ENCODE peak calls at places on chromosomes 7 and 10, in four cellular contexts. C is heart right ventricle, O is colonic mucosa, Y is stomach. V is an unnamed sample.

GRCh38 chr10:335151-335800 is 200.0 kb downstream of the ZMYND11 start:
- DNase-seq in C (no peak), O (no peak), Y (no peak), V (peak; percentile 28)

GRCh38 chr7:154906201-154906600 is 96.7 kb downstream of the PAXIP1 start:
- DNase-seq in C (no peak), O (no peak), Y (no peak), V (no peak)

GRCh38 chr7:134613623-134614347 is 32.9 kb upstream of the BPGM start:
- DNase-seq in C (peak; percentile 38), O (no peak), Y (no peak), V (no peak)

GRCh38 chr10:13349776-13350274 is 1.7 kb upstream of the SEPHS1 start:
- DNase-seq in C (peak; percentile 47), O (peak; percentile 79), Y (peak; percentile 37), V (peak; percentile 42)

GRCh38 chr7:2381881-2382509 is 21.4 kb upstream of the CHST12 start:
- DNase-seq in C (no peak), O (no peak), Y (no peak), V (no peak)

GRCh38 chr7:51249187-51249945 is 67.2 kb downstream of the COBL start:
- DNase-seq in C (no peak), O (no peak), Y (no peak), V (no peak)

GRCh38 chr10:131833446-131834080 is 67.2 kb upstream of the PPP2R2D start:
- DNase-seq in C (no peak), O (no peak), Y (no peak), V (no peak)

GRCh38 chr10:21926949-21927348 is 76.6 kb downstream of the DNAJC1 start:
- DNase-seq in C (no peak), O (no peak), Y (no peak), V (no peak)

GRCh38 chr10:73774637-73775036 is 7.2 kb upstream of the CHCHD1 start:
- DNase-seq in C (no peak), O (no peak), Y (no peak), V (no peak)

GRCh38 chr10:49616421-49617230 is 2.8 kb downstream of the CHAT start:
- DNase-seq in C (no peak), O (no peak), Y (no peak), V (no peak)

GRCh38 chr7:38373155-38373554 is 99.7 kb upstream of the TARP start:
- DNase-seq in C (no peak), O (no peak), Y (no peak), V (no peak)

GRCh38 chr7:130277763-130278643 is 11.3 kb downstream of the CPA2 start:
- DNase-seq in C (peak; percentile 65), O (peak; percentile 42), Y (peak; percentile 49), V (no peak)

GRCh38 chr10:101053516-101053915 is 8.3 kb upstream of the KAZALD1 start:
- DNase-seq in C (no peak), O (no peak), Y (no peak), V (no peak)

GRCh38 chr7:137146552-137146961 is 197.0 kb downstream of the PTN start:
- DNase-seq in C (no peak), O (no peak), Y (no peak), V (no peak)

GRCh38 chr10:64112697-64113367 is 591.6 kb downstream of the REEP3 start:
- DNase-seq in C (no peak), O (no peak), Y (no peak), V (no peak)

GRCh38 chr7:19932549-19933249 is 159.3 kb upstream of the TMEM196 start:
- DNase-seq in C (no peak), O (no peak), Y (no peak), V (no peak)

GRCh38 chr7:155204744-155205367 is 92.8 kb upstream of the INSIG1 start:
- DNase-seq in C (no peak), O (no peak), Y (no peak), V (no peak)

GRCh38 chr10:43229208-43230061 is 37.4 kb downstream of the RASGEF1A start:
- DNase-seq in C (no peak), O (no peak), Y (no peak), V (peak; percentile 51)

GRCh38 chr10:12854988-12855387 is 146.5 kb downstream of the CCDC3 start:
- DNase-seq in C (no peak), O (no peak), Y (no peak), V (no peak)

GRCh38 chr10:11745045-11745444 is 2.9 kb downstream of the ECHDC3 start:
- DNase-seq in C (no peak), O (no peak), Y (no peak), V (no peak)

GRCh38 chr7:158479021-158479679 is 108.5 kb downstream of the PTPRN2 start:
- DNase-seq in C (no peak), O (no peak), Y (no peak), V (no peak)

GRCh38 chr7:151759591-151760042 is 117.3 kb downstream of the PRKAG2 start:
- DNase-seq in C (peak; percentile 60), O (peak; percentile 66), Y (peak; percentile 65), V (peak; percentile 70)

GRCh38 chr10:103554488-103555320 is 61.2 kb downstream of the NEURL1 start:
- DNase-seq in C (peak; percentile 33), O (peak; percentile 73), Y (peak; percentile 31), V (peak; percentile 60)

GRCh38 chr10:72340510-72340895 is 14.2 kb downstream of the DNAJB12 start:
- DNase-seq in C (peak; percentile 56), O (peak; percentile 72), Y (peak; percentile 75), V (no peak)

GRCh38 chr10:104028146-104028545 is 57.5 kb downstream of the COL17A1 start:
- DNase-seq in C (peak; percentile 41), O (no peak), Y (no peak), V (no peak)

GRCh38 chr10:90245623-90246022 is 544.2 kb downstream of the KIF20B start:
- DNase-seq in C (no peak), O (no peak), Y (no peak), V (no peak)

GRCh38 chr10:5935628-5936027 is 41.7 kb downstream of the IL15RA start:
- DNase-seq in C (no peak), O (no peak), Y (no peak), V (no peak)

GRCh38 chr10:72688208-72688651 is 3.7 kb upstream of the MCU start:
- DNase-seq in C (no peak), O (peak; percentile 46), Y (no peak), V (no peak)

DNA sequence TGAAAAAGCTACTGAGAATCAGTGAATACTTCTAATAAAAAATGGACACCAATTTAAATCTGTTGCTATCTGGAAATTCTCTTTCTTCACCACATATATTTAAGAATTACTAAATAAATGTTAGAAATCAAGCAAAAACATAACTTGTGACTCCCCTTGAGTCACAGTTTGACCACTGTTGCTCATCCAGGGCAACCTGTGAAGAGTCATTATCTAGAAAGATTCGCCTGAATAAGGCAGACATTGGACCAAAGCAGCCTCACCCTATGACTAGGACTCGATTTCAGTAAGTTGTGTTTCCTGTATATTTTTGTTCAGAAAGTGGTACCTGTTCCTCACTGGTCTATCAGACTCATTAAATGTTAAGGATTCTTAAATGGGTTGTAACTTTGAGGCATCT is 572.4 kb downstream of the ATRNL1 start:
- DNase-seq in C (no peak), O (no peak), Y (no peak), V (no peak)
- H3K27ac ChIP-seq in C (no peak overlapping the region), O (no peak overlapping the region), Y (no peak overlapping the region), V (no peak overlapping the region)

DNA sequence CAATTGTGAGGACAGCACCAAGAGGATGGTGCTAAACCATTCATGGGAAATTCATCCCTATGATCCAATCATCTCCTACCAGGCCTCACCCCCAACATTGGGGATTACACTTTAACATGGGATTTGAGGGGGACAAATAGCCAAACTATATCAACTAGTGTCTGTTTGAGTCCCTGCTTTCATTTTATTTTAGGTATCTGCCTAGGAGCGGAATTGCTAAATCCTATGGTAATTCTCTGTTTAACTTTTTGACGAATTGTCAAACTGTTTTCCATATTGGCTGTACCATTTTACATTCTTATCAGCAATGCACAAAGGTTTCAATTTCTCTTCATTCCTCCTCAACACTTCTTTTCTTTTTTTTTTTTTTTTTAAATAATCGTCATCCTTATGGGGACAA is 318.4 kb upstream of the NRP1 start:
- DNase-seq in C (no peak), O (no peak), Y (no peak), V (no peak)
- TF ChIP-seq CTCF in C (no peak), O (no peak), Y (no peak), V (no peak)

GRCh38 chr7:107196834-107197610 is 28.2 kb downstream of the HBP1 start:
- DNase-seq in C (no peak), O (no peak), Y (no peak), V (no peak)

GRCh38 chr7:107190090-107190489 is 21.3 kb downstream of the HBP1 start:
- DNase-seq in C (no peak), O (no peak), Y (no peak), V (no peak)

DNA sequence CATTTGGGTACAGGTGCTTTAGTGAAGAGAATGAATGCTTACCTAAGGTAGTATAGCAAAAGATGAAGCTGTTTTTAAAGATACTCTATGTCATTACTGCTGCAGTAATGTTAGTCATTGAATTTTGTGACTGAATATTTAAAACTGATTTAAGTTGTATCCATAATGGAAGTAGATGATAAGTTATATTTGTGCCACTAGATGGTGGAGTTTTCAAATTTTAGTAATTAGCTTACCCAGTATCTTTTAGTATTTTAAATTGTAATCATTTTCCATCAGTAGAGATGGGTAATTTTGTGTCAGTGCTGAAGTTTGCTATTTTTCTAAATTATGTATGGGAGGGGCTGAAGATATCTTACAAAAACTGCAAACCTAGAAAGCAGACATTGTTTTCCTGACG is 25.2 kb downstream of the HBP1 start:
- DNase-seq in C (no peak), O (no peak), Y (no peak), V (no peak)
- H3K36me3 ChIP-seq in C (peaks cover 95% of the 10 kb centered on the region), O (peaks cover 16% of the 10 kb centered on the region), Y (peaks cover 91% of the 10 kb centered on the region), V (peaks cover 6% of the 10 kb centered on the region)

GRCh38 chr7:27078616-27079233 is 17.1 kb downstream of the HOXA1 start:
- DNase-seq in C (no peak), O (no peak), Y (no peak), V (no peak)

GRCh38 chr7:27083646-27084045 is 12.2 kb downstream of the HOXA1 start:
- DNase-seq in C (no peak), O (no peak), Y (no peak), V (no peak)

GRCh38 chr7:27082171-27082570 is 13.6 kb downstream of the HOXA1 start:
- DNase-seq in C (no peak), O (no peak), Y (no peak), V (no peak)

GRCh38 chr7:27079234-27079975 is 16.4 kb downstream of the HOXA1 start:
- DNase-seq in C (no peak), O (no peak), Y (no peak), V (no peak)

DNA sequence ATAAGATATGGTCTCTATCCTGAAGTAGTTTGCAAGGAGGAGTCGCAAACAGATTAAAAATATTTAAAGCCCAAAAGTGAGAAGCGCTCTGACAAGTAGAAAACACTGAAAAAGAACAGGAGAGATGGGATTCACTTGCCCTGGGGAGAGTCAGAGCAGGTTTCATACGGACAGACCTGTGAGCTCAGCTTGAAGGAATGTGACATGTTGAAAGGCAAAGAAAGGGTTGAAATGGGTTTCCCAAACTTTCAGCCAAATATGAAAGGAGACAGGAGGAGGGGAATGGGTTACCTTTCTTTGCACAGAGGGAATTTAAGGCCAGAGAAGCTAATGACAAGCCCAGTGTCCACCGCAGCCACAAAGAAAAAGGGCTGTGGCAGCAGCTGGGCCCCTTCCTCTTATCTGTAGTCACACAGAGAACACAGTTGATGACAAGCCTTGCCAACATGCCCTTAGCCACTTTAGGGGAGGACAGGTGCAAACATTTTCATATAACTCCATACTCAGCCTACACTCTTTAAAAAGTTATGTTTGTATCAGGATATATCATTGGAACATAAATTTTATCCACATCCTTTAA is 14.9 kb downstream of the HOXA1 start:
- DNase-seq in C (no peak), O (no peak), Y (no peak), V (no peak)
- H3K27ac ChIP-seq in C (no peak overlapping the region), O (no peak overlapping the region), Y (no peak overlapping the region), V (no peak overlapping the region)

V was measured in breast epithelium.